ENCODE peak calls at places on chromosomes 4 and X, in five cellular contexts. N, K, A, D and C are unnamed samples.

GRCh38 chr4:48139688-48140087 is 5.6 kb upstream of the TXK start:
- DNase-seq in N (peak), K (no peak), A (no peak), D (no peak), C (no peak)

GRCh38 chrX:132858018-132858417 is 100.4 kb downstream of the HS6ST2 start:
- DNase-seq in N (no peak), K (no peak), A (no peak), D (no peak), C (no peak)

GRCh38 chr4:102778720-102779119 is 18.0 kb upstream of the MANBA start:
- DNase-seq in N (no peak), K (no peak), A (peak), D (no peak), C (no peak)

GRCh38 chrX:154431321-154431720 is 2.8 kb downstream of the ATP6AP1 start:
- DNase-seq in N (no peak), K (no peak), A (no peak), D (no peak), C (no peak)

GRCh38 chr4:173264245-173264959 is 69.8 kb downstream of the HMGB2 start:
- DNase-seq in N (peak), K (no peak), A (no peak), D (no peak), C (no peak)

GRCh38 chr4:12852338-12853307 is 631.5 kb downstream of the RAB28 start:
- DNase-seq in N (peak), K (no peak), A (no peak), D (peak), C (peak)

GRCh38 chr4:1305781-1306455 is 16.2 kb downstream of the MAEA start:
- DNase-seq in N (no peak), K (no peak), A (no peak), D (no peak), C (no peak)

GRCh38 chrX:101659601-101660063 is at the start of gene ARMCX2:
- DNase-seq in N (no peak), K (no peak), A (peak), D (no peak), C (no peak)

GRCh38 chr4:2931765-2932560 is 31.2 kb downstream of the NOP14 start:
- DNase-seq in N (no peak), K (peak), A (peak), D (no peak), C (no peak)

GRCh38 chr4:54879576-54879975 is 221.8 kb downstream of the KIT start:
- DNase-seq in N (no peak), K (no peak), A (no peak), D (peak), C (no peak)

GRCh38 chrX:118723376-118723775 is 4.0 kb upstream of the IL13RA1 start:
- DNase-seq in N (no peak), K (no peak), A (no peak), D (no peak), C (no peak)

GRCh38 chrX:69031181-69031580 is 134.1 kb downstream of the PJA1 start:
- DNase-seq in N (no peak), K (peak), A (no peak), D (no peak), C (no peak)

GRCh38 chr4:172919269-172919668 is 249.3 kb upstream of the GALNT7 start:
- DNase-seq in N (no peak), K (no peak), A (no peak), D (no peak), C (no peak)